ENCODE peak calls at places on chromosomes 4 and X, in seven cellular contexts. I is colonic mucosa, J is HS-5, M is right lobe of liver, Z is A172, V is NCI-H524, C is HS-27A. P is an unnamed sample.
A peak's percentile ranks its signal among the peaks of the same experiment; 100 is the strongest.

GRCh38 chrX:128781506-128781905 is 729.3 kb upstream of the ACTRT1 start:
- DNase-seq in M (no peak), Z (no peak), I (peak; percentile 50), C (no peak), J (no peak), V (peak; percentile 77), P (peak; percentile 19)

GRCh38 chr4:6416518-6417286 is 55.7 kb downstream of the PPP2R2C start:
- DNase-seq in C (no peak), Z (no peak), I (no peak), J (no peak), V (peak; percentile 97), M (no peak), P (no peak)

GRCh38 chr4:103171006-103171405 is 27.1 kb downstream of the CENPE start:
- DNase-seq in C (no peak), M (no peak), Z (no peak), J (no peak), I (no peak), V (no peak), P (no peak)

GRCh38 chrX:49147907-49148306 is 14.7 kb upstream of the MAGIX start:
- DNase-seq in J (no peak), Z (no peak), V (no peak), C (no peak), M (no peak), I (no peak), P (no peak)

GRCh38 chr4:188042191-188042590 is 46.6 kb downstream of the ZFP42 start:
- DNase-seq in V (no peak), J (no peak), C (no peak), Z (no peak), I (no peak), M (no peak), P (no peak)

GRCh38 chrX:133838761-133839676 is 146.4 kb downstream of the GPC3 start:
- DNase-seq in C (peak; percentile 1), I (peak; percentile 50), J (no peak), V (peak; percentile 68), M (no peak), Z (peak; percentile 3), P (peak; percentile 16)

GRCh38 chr4:6716018-6716911 is at the start of gene BLOC1S4:
- DNase-seq in C (peak; percentile 66), V (peak; percentile 91), M (peak; percentile 89), I (peak; percentile 88), Z (peak; percentile 65), J (peak; percentile 68), P (peak; percentile 91)

GRCh38 chrX:53422091-53422914 is at the start of the genes RIBC1 and SMC1A:
- DNase-seq in V (peak; percentile 99), J (peak; percentile 78), C (peak; percentile 81), M (peak; percentile 98), Z (peak; percentile 94), I (peak; percentile 100), P (peak; percentile 93)

GRCh38 chr4:102308032-102308799 is 37.1 kb downstream of the SLC39A8 start:
- DNase-seq in C (no peak), I (no peak), J (no peak), Z (no peak), V (peak; percentile 41), M (no peak), P (no peak)

GRCh38 chr4:80115368-80116181 is 42.5 kb upstream of the ANTXR2 start:
- DNase-seq in M (no peak), J (no peak), Z (peak; percentile 18), V (no peak), C (peak; percentile 68), I (no peak), P (no peak)

GRCh38 chr4:185513489-185514181 is 21.7 kb downstream of the PDLIM3 start:
- DNase-seq in C (no peak), I (peak; percentile 60), J (no peak), Z (no peak), V (no peak), M (peak; percentile 69), P (no peak)

GRCh38 chr4:140296335-140296753 is 77.1 kb upstream of the SCOC start:
- DNase-seq in V (peak; percentile 19), M (no peak), J (peak; percentile 74), Z (peak; percentile 86), I (peak; percentile 49), C (peak; percentile 87), P (peak; percentile 11)

GRCh38 chr4:151851354-151851753 is 90.5 kb upstream of the GATB start:
- DNase-seq in I (no peak), Z (no peak), V (no peak), C (no peak), M (no peak), J (no peak), P (no peak)

GRCh38 chrX:70592091-70592490 is 147.5 kb downstream of the DLG3 start:
- DNase-seq in I (no peak), C (peak; percentile 1), M (no peak), V (no peak), Z (peak; percentile 55), J (peak; percentile 43), P (no peak)

GRCh38 chrX:43881410-43882293 is 598 bp downstream of the MAOB start:
- DNase-seq in Z (no peak), V (no peak), M (peak; percentile 35), J (no peak), I (peak; percentile 27), C (no peak), P (peak; percentile 83)

GRCh38 chr4:145545538-145546224 is 64.0 kb downstream of the SMAD1 start:
- DNase-seq in I (peak; percentile 61), Z (peak; percentile 82), V (no peak), C (peak; percentile 75), J (peak; percentile 85), M (no peak), P (peak; percentile 68)

GRCh38 chr4:112109455-112110425 is 35.5 kb upstream of the FAM241A start:
- DNase-seq in M (no peak), V (no peak), I (no peak), Z (peak; percentile 22), J (no peak), C (no peak), P (peak; percentile 27)

GRCh38 chr4:140931904-140932303 is 175.7 kb upstream of the TBC1D9 start:
- DNase-seq in V (no peak), C (no peak), M (no peak), Z (no peak), I (no peak), J (no peak), P (no peak)

GRCh38 chr4:82797591-82798081 is 960 bp downstream of the SCD5 start:
- DNase-seq in J (no peak), Z (no peak), C (no peak), I (no peak), M (no peak), V (peak; percentile 9), P (no peak)

GRCh38 chr4:54687887-54688841 is 30.4 kb downstream of the KIT start:
- DNase-seq in I (no peak), V (no peak), J (no peak), M (no peak), Z (no peak), C (no peak), P (no peak)

GRCh38 chr4:151228196-151229119 is 48.5 kb upstream of the PRSS48 start:
- DNase-seq in I (no peak), C (peak; percentile 42), Z (no peak), M (no peak), V (no peak), J (peak; percentile 15), P (no peak)

GRCh38 chrX:119954374-119954773 is 10.8 kb upstream of the NKAP start:
- DNase-seq in V (peak; percentile 18), C (no peak), I (no peak), M (no peak), Z (no peak), J (no peak), P (no peak)

GRCh38 chr4:185183622-185184281 is 20.0 kb downstream of the CFAP97 start:
- DNase-seq in J (peak; percentile 55), C (no peak), Z (peak; percentile 75), V (peak; percentile 76), M (peak; percentile 57), I (peak; percentile 90), P (peak; percentile 88)

GRCh38 chr4:112361181-112361791 is 64.1 kb downstream of the ALPK1 start:
- DNase-seq in Z (peak; percentile 14), I (no peak), V (no peak), C (no peak), J (no peak), M (no peak), P (peak; percentile 15)

GRCh38 chrX:80223922-80224579 is 196.2 kb upstream of the TENT5D start:
- DNase-seq in I (no peak), Z (no peak), M (no peak), C (no peak), V (no peak), J (no peak), P (no peak)

GRCh38 chr4:11741190-11741652 is 312.5 kb upstream of the HS3ST1 start:
- DNase-seq in M (no peak), I (no peak), C (no peak), V (no peak), J (no peak), Z (no peak), P (peak; percentile 61)

GRCh38 chrX:71543316-71543715 is 10.4 kb downstream of the OGT start:
- DNase-seq in V (peak; percentile 62), I (no peak), Z (peak; percentile 63), J (peak; percentile 68), C (no peak), M (no peak), P (peak; percentile 13)

GRCh38 chr4:123986268-123986798 is 589.7 kb downstream of the SPRY1 start:
- DNase-seq in Z (peak; percentile 74), I (peak; percentile 25), M (no peak), V (no peak), J (peak; percentile 80), C (peak; percentile 65), P (no peak)

GRCh38 chr4:100311181-100311580 is 120.9 kb upstream of the DDIT4L start:
- DNase-seq in M (no peak), Z (no peak), I (no peak), C (no peak), J (no peak), V (no peak), P (no peak)

GRCh38 chr4:152348670-152349069 is 187.2 kb downstream of the FBXW7 start:
- DNase-seq in I (no peak), J (no peak), C (no peak), V (no peak), Z (no peak), M (no peak), P (no peak)

GRCh38 chr4:180669637-180670036 is 1573.6 kb upstream of the TENM3 start:
- DNase-seq in I (no peak), C (no peak), M (no peak), V (no peak), J (no peak), Z (peak; percentile 71), P (no peak)

GRCh38 chr4:20773144-20773997 is 73.1 kb downstream of the PACRGL start:
- DNase-seq in C (peak; percentile 39), Z (peak; percentile 60), I (peak; percentile 40), M (peak; percentile 23), V (peak; percentile 71), J (peak; percentile 13), P (peak; percentile 37)